ENCODE peak calls at places on chromosomes 12 and 14, in seven cellular contexts. One of them, this sample, is unnamed.

GRCh38 chr14:52011557-52011956 is 22.2 kb downstream of the RTRAF start:
- DNase-seq in HL-60: no peak
- DNase-seq in NB4: no peak
- DNase-seq in cardiac muscle cell: no peak
- DNase-seq in hepatocyte: no peak
- DNase-seq in Caco-2: no peak
- DNase-seq in GM12864: no peak
- DNase-seq in this sample: no peak

GRCh38 chr14:92945959-92946846 is 23.3 kb downstream of the CHGA start:
- DNase-seq in HL-60: no peak
- DNase-seq in hepatocyte: no peak
- DNase-seq in GM12864: no peak
- DNase-seq in cardiac muscle cell: no peak
- DNase-seq in NB4: no peak
- DNase-seq in Caco-2: no peak
- DNase-seq in this sample: no peak

GRCh38 chr12:119446459-119446858 is 111.9 kb downstream of the CCDC60 start:
- DNase-seq in cardiac muscle cell: no peak
- DNase-seq in HL-60: no peak
- DNase-seq in hepatocyte: no peak
- DNase-seq in NB4: no peak
- DNase-seq in Caco-2: no peak
- DNase-seq in GM12864: no peak
- DNase-seq in this sample: no peak

GRCh38 chr12:130031571-130032189 is 127.9 kb upstream of the TMEM132D start:
- DNase-seq in hepatocyte: peak; percentile 71
- DNase-seq in HL-60: peak; percentile 48
- DNase-seq in NB4: peak; percentile 67
- DNase-seq in Caco-2: peak; percentile 81
- DNase-seq in GM12864: peak; percentile 10
- DNase-seq in cardiac muscle cell: peak; percentile 72
- DNase-seq in this sample: peak; percentile 49

GRCh38 chr14:20782280-20782890 is 1.3 kb downstream of the RNASE6 start:
- DNase-seq in cardiac muscle cell: no peak
- DNase-seq in Caco-2: no peak
- DNase-seq in GM12864: no peak
- DNase-seq in HL-60: peak; percentile 55
- DNase-seq in NB4: peak; percentile 65
- DNase-seq in hepatocyte: peak; percentile 39
- DNase-seq in this sample: peak; percentile 64

GRCh38 chr14:52694761-52695480 is 437 bp downstream of the ERO1A start:
- DNase-seq in hepatocyte: peak; percentile 49
- DNase-seq in HL-60: peak; percentile 84
- DNase-seq in NB4: peak; percentile 78
- DNase-seq in cardiac muscle cell: peak; percentile 45
- DNase-seq in Caco-2: peak; percentile 45
- DNase-seq in GM12864: peak; percentile 77
- DNase-seq in this sample: peak; percentile 88

GRCh38 chr12:57740656-57741412 is 2.3 kb upstream of the AGAP2 start:
- DNase-seq in NB4: peak; percentile 84
- DNase-seq in hepatocyte: no peak
- DNase-seq in HL-60: peak; percentile 84
- DNase-seq in Caco-2: no peak
- DNase-seq in GM12864: peak; percentile 46
- DNase-seq in cardiac muscle cell: no peak
- DNase-seq in this sample: peak; percentile 85

GRCh38 chr12:11576104-11576503 is 73.4 kb upstream of the ETV6 start:
- DNase-seq in cardiac muscle cell: no peak
- DNase-seq in hepatocyte: no peak
- DNase-seq in GM12864: no peak
- DNase-seq in HL-60: peak; percentile 57
- DNase-seq in NB4: peak; percentile 41
- DNase-seq in Caco-2: no peak
- DNase-seq in this sample: peak; percentile 84

GRCh38 chr12:96989916-96990315 is 82.9 kb downstream of the NEDD1 start:
- DNase-seq in GM12864: peak; percentile 19
- DNase-seq in HL-60: no peak
- DNase-seq in Caco-2: peak; percentile 60
- DNase-seq in cardiac muscle cell: peak; percentile 36
- DNase-seq in NB4: peak; percentile 44
- DNase-seq in hepatocyte: peak; percentile 26
- DNase-seq in this sample: peak; percentile 71

GRCh38 chr12:12612403-12612802 is 727 bp downstream of the CREBL2 start:
- DNase-seq in Caco-2: no peak
- DNase-seq in hepatocyte: peak; percentile 40
- DNase-seq in GM12864: no peak
- DNase-seq in NB4: peak; percentile 84
- DNase-seq in cardiac muscle cell: peak; percentile 63
- DNase-seq in HL-60: peak; percentile 53
- DNase-seq in this sample: peak; percentile 56

GRCh38 chr14:89011727-89012271 is 187.3 kb downstream of the TTC8 start:
- DNase-seq in Caco-2: peak; percentile 42
- DNase-seq in hepatocyte: peak; percentile 26
- DNase-seq in cardiac muscle cell: no peak
- DNase-seq in GM12864: no peak
- DNase-seq in HL-60: no peak
- DNase-seq in NB4: no peak
- DNase-seq in this sample: no peak

GRCh38 chr14:92315050-92315785 is 7.7 kb upstream of the SLC24A4 start:
- DNase-seq in NB4: no peak
- DNase-seq in hepatocyte: no peak
- DNase-seq in Caco-2: no peak
- DNase-seq in cardiac muscle cell: no peak
- DNase-seq in GM12864: no peak
- DNase-seq in HL-60: no peak
- DNase-seq in this sample: no peak

GRCh38 chr14:104145826-104146642 is 7.6 kb downstream of the KIF26A start:
- DNase-seq in GM12864: no peak
- DNase-seq in Caco-2: no peak
- DNase-seq in hepatocyte: no peak
- DNase-seq in HL-60: no peak
- DNase-seq in cardiac muscle cell: no peak
- DNase-seq in NB4: no peak
- DNase-seq in this sample: no peak

GRCh38 chr14:62283837-62284236 is 521.6 kb downstream of the SNAPC1 start:
- DNase-seq in HL-60: no peak
- DNase-seq in Caco-2: no peak
- DNase-seq in NB4: no peak
- DNase-seq in cardiac muscle cell: no peak
- DNase-seq in GM12864: no peak
- DNase-seq in hepatocyte: no peak
- DNase-seq in this sample: no peak

GRCh38 chr12:12003609-12004008 is 67.1 kb upstream of the BCL2L14 start:
- DNase-seq in GM12864: no peak
- DNase-seq in cardiac muscle cell: no peak
- DNase-seq in NB4: no peak
- DNase-seq in HL-60: no peak
- DNase-seq in hepatocyte: no peak
- DNase-seq in Caco-2: no peak
- DNase-seq in this sample: no peak

GRCh38 chr14:59306775-59307174 is 118.3 kb downstream of the DAAM1 start:
- DNase-seq in Caco-2: no peak
- DNase-seq in GM12864: no peak
- DNase-seq in hepatocyte: no peak
- DNase-seq in HL-60: no peak
- DNase-seq in cardiac muscle cell: no peak
- DNase-seq in NB4: peak; percentile 40
- DNase-seq in this sample: no peak

GRCh38 chr14:95291859-95292542 is 27.7 kb downstream of the CLMN start:
- DNase-seq in GM12864: no peak
- DNase-seq in Caco-2: no peak
- DNase-seq in hepatocyte: no peak
- DNase-seq in cardiac muscle cell: no peak
- DNase-seq in NB4: peak; percentile 30
- DNase-seq in HL-60: peak; percentile 15
- DNase-seq in this sample: peak; percentile 24

GRCh38 chr14:93980464-93981201 is 4.3 kb upstream of the ASB2 start:
- DNase-seq in GM12864: no peak
- DNase-seq in cardiac muscle cell: no peak
- DNase-seq in NB4: no peak
- DNase-seq in hepatocyte: no peak
- DNase-seq in Caco-2: no peak
- DNase-seq in HL-60: no peak
- DNase-seq in this sample: no peak

GRCh38 chr14:35404496-35405303 is at the start of gene NFKBIA:
- DNase-seq in GM12864: peak; percentile 83
- DNase-seq in Caco-2: peak; percentile 94
- DNase-seq in NB4: peak; percentile 94
- DNase-seq in cardiac muscle cell: peak; percentile 89
- DNase-seq in hepatocyte: peak; percentile 96
- DNase-seq in HL-60: peak; percentile 95
- DNase-seq in this sample: peak; percentile 98

GRCh38 chr12:66584673-66585072 is 94.2 kb downstream of the GRIP1 start:
- DNase-seq in cardiac muscle cell: no peak
- DNase-seq in hepatocyte: no peak
- DNase-seq in Caco-2: no peak
- DNase-seq in GM12864: no peak
- DNase-seq in HL-60: no peak
- DNase-seq in NB4: peak; percentile 48
- DNase-seq in this sample: no peak

DNA sequence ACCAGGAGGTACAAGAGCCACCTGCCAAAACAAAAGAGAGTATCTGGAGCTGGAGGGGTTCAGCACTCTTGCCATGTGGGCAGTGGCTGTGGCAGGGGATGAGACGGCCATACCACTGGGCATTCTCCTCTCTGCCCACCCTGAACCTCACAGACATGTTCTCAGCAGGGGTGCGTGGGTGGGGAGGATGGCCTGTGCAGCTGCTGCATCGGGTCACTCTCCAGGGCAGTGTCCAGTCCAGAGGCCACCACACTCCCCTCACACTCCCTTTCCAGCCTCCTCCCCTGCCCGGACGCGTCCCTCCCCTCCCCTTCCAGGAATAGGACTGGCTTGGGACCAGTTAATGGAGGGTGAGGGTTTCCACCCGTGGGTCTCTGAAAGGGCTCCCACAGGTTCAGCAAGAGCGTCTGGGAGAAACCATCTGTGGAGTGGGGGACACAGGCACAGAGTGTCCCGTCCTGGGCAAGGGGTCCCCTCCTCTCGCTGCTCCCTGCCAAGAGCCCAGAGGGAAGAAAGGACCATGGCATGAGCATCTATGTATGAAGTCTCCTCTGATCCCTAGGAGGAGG is 501 bp downstream of the C1R start:
- DNase-seq in hepatocyte: no peak
- DNase-seq in cardiac muscle cell: no peak
- DNase-seq in NB4: no peak
- DNase-seq in HL-60: no peak
- DNase-seq in Caco-2: no peak
- DNase-seq in GM12864: no peak
- DNase-seq in this sample: no peak
- H3K4me3 ChIP-seq in hepatocyte: peak overlapping the region; percentile 8
- H3K4me3 ChIP-seq in cardiac muscle cell: no peak overlapping the region
- H3K4me3 ChIP-seq in NB4: no peak overlapping the region
- H3K4me3 ChIP-seq in HL-60: no peak overlapping the region
- H3K4me3 ChIP-seq in Caco-2: no peak overlapping the region
- H3K4me3 ChIP-seq in GM12864: peak overlapping the region; percentile 28
- H3K4me3 ChIP-seq in this sample: no peak overlapping the region

GRCh38 chr12:53560386-53560785 is 53.1 kb upstream of the NPFF start:
- DNase-seq in NB4: no peak
- DNase-seq in cardiac muscle cell: no peak
- DNase-seq in hepatocyte: no peak
- DNase-seq in Caco-2: no peak
- DNase-seq in GM12864: no peak
- DNase-seq in HL-60: no peak
- DNase-seq in this sample: no peak

GRCh38 chr12:53564276-53564675 is 57.0 kb upstream of the NPFF start:
- DNase-seq in Caco-2: no peak
- DNase-seq in NB4: peak; percentile 48
- DNase-seq in HL-60: no peak
- DNase-seq in GM12864: no peak
- DNase-seq in hepatocyte: no peak
- DNase-seq in cardiac muscle cell: no peak
- DNase-seq in this sample: no peak

GRCh38 chr12:53560912-53561589 is 53.8 kb upstream of the NPFF start:
- DNase-seq in GM12864: no peak
- DNase-seq in Caco-2: no peak
- DNase-seq in cardiac muscle cell: no peak
- DNase-seq in NB4: no peak
- DNase-seq in hepatocyte: no peak
- DNase-seq in HL-60: no peak
- DNase-seq in this sample: no peak

GRCh38 chr12:53563452-53563851 is 56.2 kb upstream of the NPFF start:
- DNase-seq in cardiac muscle cell: no peak
- DNase-seq in NB4: no peak
- DNase-seq in HL-60: no peak
- DNase-seq in Caco-2: no peak
- DNase-seq in hepatocyte: no peak
- DNase-seq in GM12864: no peak
- DNase-seq in this sample: no peak

GRCh38 chr12:53561590-53561953 is 54.3 kb upstream of the NPFF start:
- DNase-seq in cardiac muscle cell: no peak
- DNase-seq in Caco-2: no peak
- DNase-seq in NB4: no peak
- DNase-seq in GM12864: no peak
- DNase-seq in HL-60: no peak
- DNase-seq in hepatocyte: peak; percentile 27
- DNase-seq in this sample: no peak
- H3K4me3 ChIP-seq in cardiac muscle cell: no peak overlapping the region
- H3K4me3 ChIP-seq in Caco-2: no peak overlapping the region
- H3K4me3 ChIP-seq in NB4: no peak overlapping the region
- H3K4me3 ChIP-seq in GM12864: no peak overlapping the region
- H3K4me3 ChIP-seq in HL-60: no peak overlapping the region
- H3K4me3 ChIP-seq in hepatocyte: no peak overlapping the region
- H3K4me3 ChIP-seq in this sample: no peak overlapping the region

GRCh38 chr12:108939594-108939993 is 59.7 kb downstream of the DAO start:
- DNase-seq in HL-60: no peak
- DNase-seq in Caco-2: peak; percentile 52
- DNase-seq in NB4: peak; percentile 60
- DNase-seq in GM12864: peak; percentile 39
- DNase-seq in hepatocyte: peak; percentile 34
- DNase-seq in cardiac muscle cell: peak; percentile 54
- DNase-seq in this sample: peak; percentile 56
- H3K4me3 ChIP-seq in HL-60: no peak overlapping the region
- H3K4me3 ChIP-seq in Caco-2: no peak overlapping the region
- H3K4me3 ChIP-seq in NB4: no peak overlapping the region
- H3K4me3 ChIP-seq in GM12864: no peak overlapping the region
- H3K4me3 ChIP-seq in hepatocyte: no peak overlapping the region
- H3K4me3 ChIP-seq in cardiac muscle cell: no peak overlapping the region
- H3K4me3 ChIP-seq in this sample: no peak overlapping the region

GRCh38 chr12:6820171-6820570 is 1.4 kb upstream of the GPR162 start:
- DNase-seq in GM12864: no peak
- DNase-seq in hepatocyte: no peak
- DNase-seq in Caco-2: no peak
- DNase-seq in NB4: no peak
- DNase-seq in HL-60: no peak
- DNase-seq in cardiac muscle cell: no peak
- DNase-seq in this sample: no peak

GRCh38 chr12:6822461-6823135 is 977 bp downstream of the GPR162 start:
- DNase-seq in hepatocyte: peak; percentile 3
- DNase-seq in Caco-2: no peak
- DNase-seq in GM12864: no peak
- DNase-seq in cardiac muscle cell: no peak
- DNase-seq in NB4: no peak
- DNase-seq in HL-60: no peak
- DNase-seq in this sample: no peak

GRCh38 chr12:6819069-6820030 is 2.3 kb upstream of the GPR162 start:
- DNase-seq in Caco-2: no peak
- DNase-seq in HL-60: no peak
- DNase-seq in NB4: no peak
- DNase-seq in hepatocyte: no peak
- DNase-seq in GM12864: no peak
- DNase-seq in cardiac muscle cell: no peak
- DNase-seq in this sample: no peak

GRCh38 chr12:6821674-6822433 is at the start of gene GPR162:
- DNase-seq in NB4: peak; percentile 67
- DNase-seq in cardiac muscle cell: peak; percentile 86
- DNase-seq in GM12864: no peak
- DNase-seq in HL-60: peak; percentile 59
- DNase-seq in hepatocyte: peak; percentile 82
- DNase-seq in Caco-2: no peak
- DNase-seq in this sample: no peak

GRCh38 chr12:6821271-6821673 is 349 bp upstream of the GPR162 start:
- DNase-seq in GM12864: no peak
- DNase-seq in NB4: peak; percentile 88
- DNase-seq in HL-60: peak; percentile 92
- DNase-seq in cardiac muscle cell: peak; percentile 86
- DNase-seq in Caco-2: peak; percentile 39
- DNase-seq in hepatocyte: peak; percentile 73
- DNase-seq in this sample: no peak
- H3K4me3 ChIP-seq in GM12864: no peak overlapping the region
- H3K4me3 ChIP-seq in NB4: peak overlapping the region; percentile 11
- H3K4me3 ChIP-seq in HL-60: peak overlapping the region; percentile 39
- H3K4me3 ChIP-seq in cardiac muscle cell: peak overlapping the region; percentile 47
- H3K4me3 ChIP-seq in Caco-2: peak overlapping the region; percentile 33
- H3K4me3 ChIP-seq in hepatocyte: peak overlapping the region; percentile 44
- H3K4me3 ChIP-seq in this sample: no peak overlapping the region